ENCODE peak calls at places on chromosomes 3 and 15, in four cellular contexts. I, T, D and R are unnamed samples.

GRCh38 chr3:57745101-57745500 is 11.0 kb upstream of the SLMAP start:
- DNase-seq in I (no peak), D (no peak), T (no peak), R (no peak)

GRCh38 chr3:4722103-4722502 is 229.0 kb downstream of the ITPR1 start:
- DNase-seq in I (peak), D (peak), T (no peak), R (no peak)

GRCh38 chr15:66986951-66987350 is 78.5 kb upstream of the SMAD3 start:
- DNase-seq in T (no peak), D (no peak), I (no peak), R (no peak)

GRCh38 chr3:125512135-125512920 is 7.7 kb downstream of the SNX4 start:
- DNase-seq in D (peak), I (peak), T (no peak), R (no peak)

GRCh38 chr3:186209810-186210752 is 101.2 kb upstream of the ETV5 start:
- DNase-seq in T (no peak), I (peak), D (no peak), R (peak)

GRCh38 chr3:12553921-12554391 is 2.9 kb upstream of the MKRN2 start:
- DNase-seq in T (no peak), D (no peak), I (peak), R (no peak)

GRCh38 chr3:17023006-17023664 is 138.4 kb downstream of the PLCL2 start:
- DNase-seq in I (no peak), T (no peak), D (peak), R (no peak)

GRCh38 chr3:64995857-64996564 is 308.2 kb upstream of the ADAMTS9 start:
- DNase-seq in T (no peak), I (peak), D (no peak), R (no peak)

GRCh38 chr3:142866841-142867631 is 21.8 kb downstream of the PCOLCE2 start:
- DNase-seq in T (no peak), I (no peak), D (no peak), R (no peak)

GRCh38 chr3:41095702-41096101 is 103.6 kb upstream of the CTNNB1 start:
- DNase-seq in D (no peak), T (no peak), I (no peak), R (no peak)

GRCh38 chr3:51385621-51386091 is 565 bp downstream of the MANF start:
- DNase-seq in I (no peak), T (no peak), D (no peak), R (no peak)
- TF ChIP-seq CTCF in I (no peak), T (no peak), D (no peak), R (no peak)

GRCh38 chr15:47500823-47501222 is 216.5 kb upstream of the SEMA6D start:
- DNase-seq in D (no peak), I (no peak), T (no peak), R (no peak)

GRCh38 chr15:47496343-47497185 is 220.7 kb upstream of the SEMA6D start:
- DNase-seq in I (no peak), T (no peak), D (no peak), R (no peak)
- TF ChIP-seq CTCF in I (peak), T (no peak), D (no peak), R (peak)

GRCh38 chr3:119810018-119810435 is 28.1 kb downstream of the NR1I2 start:
- DNase-seq in T (no peak), I (peak), D (peak), R (no peak)
- TF ChIP-seq CTCF in T (no peak), I (peak), D (peak), R (no peak)

DNA sequence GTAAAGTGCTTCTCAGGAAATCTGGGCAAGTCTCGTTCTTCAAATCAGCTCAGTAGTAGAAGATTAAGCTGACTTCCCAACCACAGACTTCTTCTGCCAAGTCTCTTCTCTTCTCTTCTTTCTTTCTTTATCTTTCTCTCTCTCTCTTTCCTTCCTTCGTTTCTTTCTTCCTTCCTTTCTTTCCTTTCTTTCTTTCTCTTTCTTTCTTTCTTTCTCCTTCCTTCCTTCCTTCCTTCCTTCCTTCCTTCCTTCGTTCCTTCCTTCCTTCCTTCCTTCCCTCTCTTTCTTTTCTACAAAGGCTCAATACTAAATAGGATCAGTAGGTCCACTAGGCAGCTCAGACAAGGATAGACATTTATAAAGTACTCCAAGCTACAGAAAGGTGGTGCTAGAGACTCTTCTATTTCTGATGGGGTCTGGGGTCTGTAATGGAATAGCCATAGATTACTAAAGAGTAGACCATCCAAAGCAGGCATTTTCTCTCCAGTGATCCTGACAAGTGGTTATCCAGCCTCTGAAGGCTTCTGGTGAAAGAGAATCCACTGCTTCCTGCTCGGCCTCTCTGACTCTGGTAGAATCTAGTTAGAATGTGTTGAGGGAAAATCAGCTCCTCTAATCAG is 100.8 kb downstream of the TPRG1 start:
- DNase-seq in T (no peak), D (peak), I (peak), R (no peak)
- TF ChIP-seq CTCF in T (no peak), D (peak), I (peak), R (peak)

DNA sequence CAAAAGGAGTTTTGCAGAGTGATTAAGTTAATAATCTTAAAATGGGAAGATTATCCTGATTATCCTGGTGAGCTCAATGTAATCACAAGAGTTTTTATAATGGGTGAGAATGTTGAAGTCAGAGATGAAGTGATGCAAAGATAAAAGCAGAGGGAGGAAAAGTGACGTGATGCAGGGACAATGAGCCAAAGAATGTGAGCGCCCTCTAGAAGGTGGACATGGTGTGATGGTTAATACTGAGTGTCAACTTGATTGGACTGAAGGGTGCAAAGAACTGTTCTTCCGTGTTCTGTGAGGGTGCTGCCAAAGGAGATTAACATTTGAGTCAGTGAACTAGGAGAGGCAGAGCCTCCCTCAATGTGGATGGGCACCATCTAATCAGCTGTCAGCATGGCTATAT is 569.6 kb upstream of the AGTR1 start:
- DNase-seq in I (no peak), T (no peak), D (no peak), R (no peak)
- TF ChIP-seq CTCF in I (no peak), T (no peak), D (no peak), R (no peak)

DNA sequence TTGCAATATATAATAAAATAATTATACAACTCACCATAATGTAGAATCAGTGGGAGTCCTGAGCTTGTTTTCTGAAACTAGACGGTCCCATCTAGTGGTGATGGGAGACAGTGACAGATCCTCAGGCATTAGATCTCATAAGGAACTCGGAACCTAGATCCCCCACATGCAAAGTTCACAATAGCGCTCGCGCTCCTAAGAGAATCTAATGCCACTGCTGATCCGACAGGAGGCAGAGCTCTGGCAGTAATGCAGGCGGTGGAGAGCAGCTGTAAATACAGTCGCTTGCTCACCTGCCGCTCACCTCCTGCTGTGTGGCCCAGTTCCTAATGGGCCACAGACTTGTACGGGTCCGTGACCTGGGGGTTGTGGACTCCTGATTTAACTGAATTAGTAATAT is 87.8 kb downstream of the P3H2 start:
- DNase-seq in D (no peak), T (no peak), I (no peak), R (no peak)
- TF ChIP-seq CTCF in D (no peak), T (no peak), I (no peak), R (no peak)

GRCh38 chr3:135239485-135239884 is 444.4 kb downstream of the EPHB1 start:
- DNase-seq in D (no peak), T (no peak), I (no peak), R (no peak)

GRCh38 chr3:135238866-135239434 is 443.9 kb downstream of the EPHB1 start:
- DNase-seq in I (no peak), D (no peak), T (no peak), R (no peak)

GRCh38 chr3:135238201-135238600 is 443.1 kb downstream of the EPHB1 start:
- DNase-seq in T (no peak), I (no peak), D (no peak), R (no peak)

GRCh38 chr3:135235541-135235940 is 440.5 kb downstream of the EPHB1 start:
- DNase-seq in T (no peak), I (no peak), D (no peak), R (no peak)

DNA sequence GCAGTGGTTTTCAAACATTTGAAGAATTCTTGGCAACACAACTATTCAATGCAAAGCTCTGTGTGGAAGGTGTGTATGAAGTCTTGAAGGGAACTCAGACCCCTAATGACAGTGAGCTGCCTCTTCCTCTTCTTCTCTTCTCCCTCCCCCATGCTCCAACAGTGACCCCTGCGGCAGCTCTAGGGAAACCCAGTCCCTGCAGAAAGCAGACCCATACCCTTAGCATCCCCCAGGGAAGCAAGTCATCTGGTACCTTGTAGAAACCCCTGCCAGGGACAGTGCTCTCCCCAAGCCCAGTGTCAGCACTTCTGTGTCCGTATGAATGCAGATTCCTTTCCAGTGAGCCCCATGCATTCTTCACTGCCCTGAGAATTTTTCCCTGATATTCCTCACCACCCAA is 442.3 kb downstream of the EPHB1 start:
- DNase-seq in T (no peak), I (no peak), D (no peak), R (no peak)
- TF ChIP-seq CTCF in T (no peak), I (no peak), D (no peak), R (no peak)

DNA sequence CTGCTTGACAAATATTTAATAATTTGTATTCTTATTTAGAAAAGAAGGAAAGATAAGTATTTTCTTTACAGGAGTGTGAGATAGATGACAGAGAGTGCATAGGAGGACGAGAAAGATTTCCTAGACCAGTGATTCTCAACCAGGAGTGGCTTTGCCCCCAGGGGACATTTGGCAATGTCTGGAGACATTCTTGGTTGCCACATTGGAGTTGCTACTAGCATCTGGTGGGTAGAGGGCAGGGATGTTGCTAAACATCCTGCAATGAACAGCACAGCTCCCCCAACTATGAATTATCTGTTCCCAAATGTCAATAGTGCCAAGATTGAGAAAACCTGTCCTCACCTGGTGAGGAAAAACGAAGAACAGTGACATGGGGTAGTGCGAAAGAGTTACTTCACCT is 30.8 kb upstream of the MINAR1 start:
- DNase-seq in T (no peak), D (no peak), I (no peak), R (no peak)
- TF ChIP-seq CTCF in T (no peak), D (no peak), I (no peak), R (no peak)

GRCh38 chr15:76333720-76334437 is 2.7 kb upstream of the ISL2 start:
- DNase-seq in I (no peak), T (no peak), D (peak), R (no peak)
- TF ChIP-seq CTCF in I (peak), T (no peak), D (peak), R (peak)

GRCh38 chr3:128945878-128946175 is 48.0 kb downstream of the CFAP92 start:
- DNase-seq in D (no peak), I (no peak), T (no peak), R (no peak)

GRCh38 chr3:128946411-128946810 is 47.5 kb downstream of the CFAP92 start:
- DNase-seq in I (peak), D (no peak), T (no peak), R (no peak)

GRCh38 chr3:128949158-128949557 is 44.7 kb downstream of the CFAP92 start:
- DNase-seq in I (no peak), D (no peak), T (no peak), R (no peak)

GRCh38 chr3:128945041-128945877 is 48.6 kb downstream of the CFAP92 start:
- DNase-seq in D (no peak), I (no peak), T (no peak), R (no peak)

DNA sequence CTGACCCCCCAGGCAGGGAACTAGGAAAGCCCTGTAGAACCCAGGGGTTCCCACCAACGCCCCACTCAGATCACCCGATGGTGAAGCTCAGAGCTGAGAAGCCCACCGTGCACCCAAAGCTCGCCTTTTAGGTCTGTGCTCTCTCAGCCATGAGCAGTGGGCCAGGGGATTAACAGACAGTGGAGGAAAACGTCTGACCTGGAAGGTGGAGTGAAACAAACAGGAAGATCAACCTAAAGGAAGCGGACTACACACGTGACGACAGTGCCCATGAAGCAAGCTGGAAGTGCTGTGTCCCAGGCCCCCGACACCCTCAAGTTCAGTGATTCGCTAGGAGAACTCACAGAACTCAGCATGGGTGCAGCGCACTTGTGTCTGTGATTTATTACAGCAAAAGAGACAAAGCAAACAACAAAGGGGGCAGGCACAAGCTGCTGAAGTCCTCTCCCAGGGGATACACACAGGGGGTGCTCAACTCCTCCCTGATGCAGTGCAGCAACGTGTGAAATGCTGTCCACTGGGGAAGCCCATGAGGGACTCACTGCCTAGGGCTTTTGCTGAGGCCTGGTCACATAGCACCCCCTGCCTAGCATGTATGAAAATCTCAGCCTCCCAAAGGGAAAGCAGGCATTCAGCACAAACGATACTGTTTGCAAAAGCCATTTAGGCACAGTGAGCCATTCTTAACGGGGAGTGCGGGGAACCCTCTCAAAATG is 43.5 kb downstream of the CFAP92 start:
- DNase-seq in T (no peak), I (peak), D (no peak), R (no peak)
- TF ChIP-seq CTCF in T (no peak), I (peak), D (peak), R (no peak)